ENCODE peak calls at places on chromosomes 7 and 10, in seven cellular contexts. One of them, this sample, is unnamed. For H3K4me1, the result is how much of the 10 kb centered on the place peaks cover.

GRCh38 chr7:127150543-127150942 is 102.2 kb downstream of the GRM8 start:
- DNase-seq in CD8-positive, alpha-beta memory T cell: no peak
- DNase-seq in upper lobe of left lung: no peak
- DNase-seq in sigmoid colon: no peak
- DNase-seq in tibial nerve: no peak
- DNase-seq in neural progenitor cell: peak
- DNase-seq in GM23338: peak
- DNase-seq in this sample: peak

GRCh38 chr10:71945819-71946474 is 18.2 kb upstream of the CHST3 start:
- DNase-seq in CD8-positive, alpha-beta memory T cell: no peak
- DNase-seq in upper lobe of left lung: no peak
- DNase-seq in sigmoid colon: no peak
- DNase-seq in tibial nerve: no peak
- DNase-seq in neural progenitor cell: no peak
- DNase-seq in GM23338: peak
- DNase-seq in this sample: no peak

GRCh38 chr7:157962458-157963306 is 624.9 kb downstream of the PTPRN2 start:
- DNase-seq in CD8-positive, alpha-beta memory T cell: no peak
- DNase-seq in upper lobe of left lung: no peak
- DNase-seq in sigmoid colon: no peak
- DNase-seq in tibial nerve: no peak
- DNase-seq in neural progenitor cell: no peak
- DNase-seq in GM23338: no peak
- DNase-seq in this sample: no peak

GRCh38 chr10:17229016-17229716 is 1.1 kb downstream of the VIM start:
- DNase-seq in CD8-positive, alpha-beta memory T cell: peak
- DNase-seq in upper lobe of left lung: peak
- DNase-seq in sigmoid colon: peak
- DNase-seq in tibial nerve: peak
- DNase-seq in neural progenitor cell: peak
- DNase-seq in GM23338: peak
- DNase-seq in this sample: peak

GRCh38 chr7:157903715-157904114 is 566.9 kb downstream of the DNAJB6 start:
- DNase-seq in CD8-positive, alpha-beta memory T cell: no peak
- DNase-seq in upper lobe of left lung: no peak
- DNase-seq in sigmoid colon: no peak
- DNase-seq in tibial nerve: no peak
- DNase-seq in neural progenitor cell: peak
- DNase-seq in GM23338: no peak
- DNase-seq in this sample: no peak

GRCh38 chr10:3848005-3848767 is 63.2 kb upstream of the KLF6 start:
- DNase-seq in CD8-positive, alpha-beta memory T cell: no peak
- DNase-seq in upper lobe of left lung: no peak
- DNase-seq in sigmoid colon: no peak
- DNase-seq in tibial nerve: no peak
- DNase-seq in neural progenitor cell: no peak
- DNase-seq in GM23338: no peak
- DNase-seq in this sample: no peak

GRCh38 chr10:97332586-97333350 is 1.8 kb downstream of the FRAT2 start:
- DNase-seq in CD8-positive, alpha-beta memory T cell: no peak
- DNase-seq in upper lobe of left lung: peak
- DNase-seq in sigmoid colon: peak
- DNase-seq in tibial nerve: no peak
- DNase-seq in neural progenitor cell: peak
- DNase-seq in GM23338: peak
- DNase-seq in this sample: peak

GRCh38 chr10:58544135-58544534 is 31.5 kb downstream of the BICC1 start:
- DNase-seq in CD8-positive, alpha-beta memory T cell: no peak
- DNase-seq in upper lobe of left lung: no peak
- DNase-seq in sigmoid colon: no peak
- DNase-seq in tibial nerve: no peak
- DNase-seq in neural progenitor cell: no peak
- DNase-seq in GM23338: no peak
- DNase-seq in this sample: no peak

GRCh38 chr10:116122664-116123063 is 150.3 kb downstream of the GFRA1 start:
- DNase-seq in CD8-positive, alpha-beta memory T cell: no peak
- DNase-seq in upper lobe of left lung: no peak
- DNase-seq in sigmoid colon: no peak
- DNase-seq in tibial nerve: no peak
- DNase-seq in neural progenitor cell: no peak
- DNase-seq in GM23338: no peak
- DNase-seq in this sample: no peak

GRCh38 chr7:2633538-2634264 is 1.9 kb downstream of the TTYH3 start:
- DNase-seq in CD8-positive, alpha-beta memory T cell: no peak
- DNase-seq in upper lobe of left lung: peak
- DNase-seq in sigmoid colon: peak
- DNase-seq in tibial nerve: no peak
- DNase-seq in neural progenitor cell: no peak
- DNase-seq in GM23338: no peak
- DNase-seq in this sample: peak

GRCh38 chr7:104174798-104175197 is 33.0 kb downstream of the ORC5 start:
- DNase-seq in CD8-positive, alpha-beta memory T cell: no peak
- DNase-seq in upper lobe of left lung: peak
- DNase-seq in sigmoid colon: no peak
- DNase-seq in tibial nerve: no peak
- DNase-seq in neural progenitor cell: no peak
- DNase-seq in GM23338: no peak
- DNase-seq in this sample: no peak

GRCh38 chr7:76509931-76510877 is at the start of gene UPK3B:
- DNase-seq in CD8-positive, alpha-beta memory T cell: no peak
- DNase-seq in upper lobe of left lung: peak
- DNase-seq in sigmoid colon: peak
- DNase-seq in tibial nerve: no peak
- DNase-seq in neural progenitor cell: peak
- DNase-seq in GM23338: peak
- DNase-seq in this sample: no peak

GRCh38 chr7:128814496-128814895 is 15.7 kb upstream of the FLNC start:
- DNase-seq in CD8-positive, alpha-beta memory T cell: no peak
- DNase-seq in upper lobe of left lung: no peak
- DNase-seq in sigmoid colon: no peak
- DNase-seq in tibial nerve: no peak
- DNase-seq in neural progenitor cell: no peak
- DNase-seq in GM23338: no peak
- DNase-seq in this sample: no peak

GRCh38 chr7:25553005-25553404 is 324.7 kb upstream of the NPVF start:
- DNase-seq in CD8-positive, alpha-beta memory T cell: no peak
- DNase-seq in upper lobe of left lung: no peak
- DNase-seq in sigmoid colon: no peak
- DNase-seq in tibial nerve: no peak
- DNase-seq in neural progenitor cell: no peak
- DNase-seq in GM23338: no peak
- DNase-seq in this sample: no peak

DNA sequence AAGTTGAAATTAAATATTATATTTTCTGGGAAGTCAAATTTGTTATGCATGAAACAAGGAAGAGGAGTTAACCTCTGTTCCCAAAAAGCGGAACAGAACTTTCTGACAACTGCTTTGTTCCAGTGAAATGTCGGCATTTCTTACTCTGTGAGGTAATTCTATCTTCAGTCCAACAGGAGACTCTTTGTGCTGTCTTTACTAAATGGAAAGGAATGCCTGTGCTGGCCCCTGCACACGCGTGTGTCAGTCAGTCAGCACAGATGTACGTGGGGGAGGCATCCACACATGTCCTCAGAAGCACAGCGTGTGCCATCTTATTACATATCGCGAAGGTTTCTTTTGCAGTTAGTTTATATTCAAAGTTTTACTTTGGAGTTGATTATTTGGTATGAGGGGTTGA is 37.5 kb downstream of the NET1 start:
- DNase-seq in CD8-positive, alpha-beta memory T cell: no peak
- DNase-seq in upper lobe of left lung: no peak
- DNase-seq in sigmoid colon: no peak
- DNase-seq in tibial nerve: no peak
- DNase-seq in neural progenitor cell: peak
- DNase-seq in GM23338: peak
- DNase-seq in this sample: no peak
- H3K27ac ChIP-seq in CD8-positive, alpha-beta memory T cell: peak
- H3K27ac ChIP-seq in upper lobe of left lung: no peak
- H3K27ac ChIP-seq in sigmoid colon: peak
- H3K27ac ChIP-seq in tibial nerve: no peak
- H3K27ac ChIP-seq in neural progenitor cell: no peak
- H3K27ac ChIP-seq in GM23338: no peak
- H3K27ac ChIP-seq in this sample: no peak

GRCh38 chr10:11300071-11300470 is 282.4 kb downstream of the CELF2 start:
- DNase-seq in CD8-positive, alpha-beta memory T cell: no peak
- DNase-seq in upper lobe of left lung: no peak
- DNase-seq in sigmoid colon: no peak
- DNase-seq in tibial nerve: no peak
- DNase-seq in neural progenitor cell: no peak
- DNase-seq in GM23338: no peak
- DNase-seq in this sample: no peak
- H3K4me1 ChIP-seq in CD8-positive, alpha-beta memory T cell: under half
- H3K4me1 ChIP-seq in upper lobe of left lung: under half
- H3K4me1 ChIP-seq in sigmoid colon: under half
- H3K4me1 ChIP-seq in tibial nerve: under half
- H3K4me1 ChIP-seq in neural progenitor cell: under half
- H3K4me1 ChIP-seq in GM23338: under half
- H3K4me1 ChIP-seq in this sample: under half

DNA sequence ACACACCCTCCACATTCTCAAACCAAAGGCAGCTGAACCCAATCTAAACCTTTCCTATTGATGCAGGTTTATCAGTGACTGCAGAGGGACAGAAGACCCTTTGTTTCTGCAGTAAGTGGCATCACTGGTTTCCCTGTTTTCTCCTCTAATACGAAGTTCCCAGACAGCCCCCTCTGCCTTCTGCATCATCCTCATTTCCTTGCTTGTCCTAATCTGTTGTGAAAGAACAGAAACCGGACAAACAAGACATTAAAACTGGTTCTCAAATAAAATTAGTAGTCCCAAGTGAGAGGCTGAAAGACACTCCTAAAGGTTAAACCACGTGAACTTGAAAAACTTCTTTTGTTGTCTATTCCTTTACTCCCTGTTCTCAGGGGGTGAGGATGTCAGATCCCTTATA is 10.1 kb upstream of the ADRB1 start:
- DNase-seq in CD8-positive, alpha-beta memory T cell: no peak
- DNase-seq in upper lobe of left lung: no peak
- DNase-seq in sigmoid colon: no peak
- DNase-seq in tibial nerve: no peak
- DNase-seq in neural progenitor cell: no peak
- DNase-seq in GM23338: no peak
- DNase-seq in this sample: no peak
- H3K27ac ChIP-seq in CD8-positive, alpha-beta memory T cell: no peak
- H3K27ac ChIP-seq in upper lobe of left lung: no peak
- H3K27ac ChIP-seq in sigmoid colon: no peak
- H3K27ac ChIP-seq in tibial nerve: no peak
- H3K27ac ChIP-seq in neural progenitor cell: no peak
- H3K27ac ChIP-seq in GM23338: no peak
- H3K27ac ChIP-seq in this sample: no peak

GRCh38 chr7:133542209-133542780 is 289.4 kb downstream of the EXOC4 start:
- DNase-seq in CD8-positive, alpha-beta memory T cell: no peak
- DNase-seq in upper lobe of left lung: no peak
- DNase-seq in sigmoid colon: no peak
- DNase-seq in tibial nerve: no peak
- DNase-seq in neural progenitor cell: no peak
- DNase-seq in GM23338: no peak
- DNase-seq in this sample: no peak
- H3K4me1 ChIP-seq in CD8-positive, alpha-beta memory T cell: under half
- H3K4me1 ChIP-seq in upper lobe of left lung: under half
- H3K4me1 ChIP-seq in sigmoid colon: under half
- H3K4me1 ChIP-seq in tibial nerve: under half
- H3K4me1 ChIP-seq in neural progenitor cell: under half
- H3K4me1 ChIP-seq in GM23338: under half
- H3K4me1 ChIP-seq in this sample: under half